ENCODE peak calls at places on chromosomes 4 and X, in nine cellular contexts. G is substantia nigra; H is activated T-cell treated with anti-CD3 and anti-CD28 coated beads for 1 hour; V is GM13976; Y is esophagus squamous epithelium; U is dorsolateral prefrontal cortex; P is tibial artery; E is CD4-positive, alpha-beta T cell; T is hypothalamus. W is an unnamed sample.

GRCh38 chrX:8273451-8273894 is 102.4 kb upstream of the VCX2 start:
- DNase-seq in G (no peak), H (no peak), V (no peak), Y (no peak), U (no peak), P (no peak), E (no peak), T (no peak), W (no peak)

GRCh38 chr4:102734591-102735385 is 26.0 kb downstream of the MANBA start:
- DNase-seq in G (no peak), H (no peak), V (peak), Y (no peak), U (no peak), P (no peak), E (no peak), T (no peak), W (no peak)

GRCh38 chr4:28402751-28403150 is 1542.1 kb downstream of the STIM2 start:
- DNase-seq in G (no peak), H (no peak), V (no peak), Y (no peak), U (no peak), P (no peak), E (no peak), T (no peak), W (no peak)

GRCh38 chr4:164169591-164169990 is 584.3 kb upstream of the SMIM31 start:
- DNase-seq in G (no peak), H (no peak), V (no peak), Y (no peak), U (no peak), P (no peak), E (no peak), T (no peak), W (no peak)

GRCh38 chr4:86556791-86557415 is 37.2 kb upstream of the PTPN13 start:
- DNase-seq in G (no peak), H (no peak), V (no peak), Y (no peak), U (no peak), P (no peak), E (no peak), T (no peak), W (no peak)

GRCh38 chr4:158805628-158806471 is 37.0 kb downstream of the FNIP2 start:
- DNase-seq in G (no peak), H (no peak), V (no peak), Y (no peak), U (no peak), P (no peak), E (no peak), T (no peak), W (no peak)

GRCh38 chr4:3875466-3875865 is 109.3 kb downstream of the ADRA2C start:
- DNase-seq in G (no peak), H (no peak), V (no peak), Y (no peak), U (no peak), P (no peak), E (no peak), T (no peak), W (no peak)

GRCh38 chr4:63618883-63619573 is 790.2 kb downstream of the TECRL start:
- DNase-seq in G (no peak), H (no peak), V (no peak), Y (no peak), U (no peak), P (no peak), E (no peak), T (no peak), W (no peak)

GRCh38 chr4:76696109-76696508 is 201.8 kb downstream of the SOWAHB start:
- DNase-seq in G (no peak), H (no peak), V (no peak), Y (no peak), U (no peak), P (no peak), E (no peak), T (no peak), W (no peak)

GRCh38 chr4:169120624-169121023 is 110.6 kb upstream of the CBR4 start:
- DNase-seq in G (no peak), H (no peak), V (no peak), Y (no peak), U (no peak), P (no peak), E (no peak), T (no peak), W (no peak)

GRCh38 chrX:130100180-130100579 is 10.1 kb downstream of the ELF4 start:
- DNase-seq in G (no peak), H (no peak), V (no peak), Y (no peak), U (no peak), P (peak), E (no peak), T (no peak), W (no peak)

W was measured in posterior cingulate gyrus.